ENCODE peak calls at places on chromosomes 6 and 20, in five cellular contexts. O, F, Y, J and C are unnamed samples.

GRCh38 chr6:162385980-162386379 is 341.6 kb downstream of the PRKN start:
- DNase-seq in O (no peak), F (no peak), Y (no peak), J (no peak), C (no peak)

GRCh38 chr6:166604911-166605310 is 18.4 kb upstream of the RAMACL start:
- DNase-seq in O (no peak), F (no peak), Y (no peak), J (no peak), C (no peak)

GRCh38 chr6:56335733-56336132 is 88.4 kb upstream of the COL21A1 start:
- DNase-seq in O (no peak), F (no peak), Y (no peak), J (no peak), C (no peak)

GRCh38 chr20:43983904-43984361 is 69.3 kb downstream of the TOX2 start:
- DNase-seq in O (no peak), F (no peak), Y (no peak), J (no peak), C (no peak)

GRCh38 chr20:20521736-20522135 is 153.8 kb downstream of the INSM1 start:
- DNase-seq in O (no peak), F (no peak), Y (peak; percentile 44), J (no peak), C (no peak)

GRCh38 chr6:156789081-156789943 is 12.1 kb downstream of the ARID1B start:
- DNase-seq in O (no peak), F (no peak), Y (no peak), J (no peak), C (no peak)

GRCh38 chr6:148932731-148933130 is 185.9 kb downstream of the UST start:
- DNase-seq in O (no peak), F (no peak), Y (no peak), J (no peak), C (no peak)

GRCh38 chr6:132612449-132613116 is 11.5 kb downstream of the TAAR2 start:
- DNase-seq in O (no peak), F (no peak), Y (no peak), J (no peak), C (no peak)

GRCh38 chr6:7727150-7727950 is 1.5 kb downstream of the BMP6 start:
- DNase-seq in O (no peak), F (no peak), Y (peak; percentile 63), J (peak; percentile 30), C (peak; percentile 67)

GRCh38 chr6:118705799-118706481 is 54.5 kb upstream of the CEP85L start:
- DNase-seq in O (no peak), F (no peak), Y (no peak), J (no peak), C (peak; percentile 57)

GRCh38 chr20:1328680-1329330 is at the start of gene SDCBP2:
- DNase-seq in O (no peak), F (peak; percentile 26), Y (peak; percentile 91), J (no peak), C (no peak)